ENCODE peak calls at places on chromosomes 4 and X, in eight cellular contexts. One of them, this sample, is unnamed.

GRCh38 chr4:1200425-1201035 is 28.1 kb upstream of the SPON2 start:
- DNase-seq in neural progenitor cell: no peak
- DNase-seq in stimulated activated CD8-positive, alpha-beta memory T cell treated with anti-CD3 and anti-CD28 coated beads, Interleukin-12 subunit alpha, Interleukin-12 subunit beta, amount 100 ng/mL, for 4 hours: no peak
- DNase-seq in left ventricle myocardium superior: peak; percentile 76
- DNase-seq in GM04504: peak; percentile 78
- DNase-seq in lower leg skin: peak; percentile 88
- DNase-seq in stimulated activated CD4-positive, alpha-beta T cell treated with anti-CD3 and anti-CD28 coated beads, Interleukin-12 subunit alpha, Interleukin-12 subunit beta, amount 100 ng/mL, for 24 hours: no peak
- DNase-seq in NCI-H2081: no peak
- DNase-seq in this sample: peak; percentile 48

GRCh38 chr4:85398276-85398675 is 76.7 kb upstream of the ARHGAP24 start:
- DNase-seq in stimulated activated CD4-positive, alpha-beta T cell treated with anti-CD3 and anti-CD28 coated beads, Interleukin-12 subunit alpha, Interleukin-12 subunit beta, amount 100 ng/mL, for 24 hours: no peak
- DNase-seq in NCI-H2081: no peak
- DNase-seq in neural progenitor cell: no peak
- DNase-seq in lower leg skin: no peak
- DNase-seq in GM04504: no peak
- DNase-seq in left ventricle myocardium superior: no peak
- DNase-seq in stimulated activated CD8-positive, alpha-beta memory T cell treated with anti-CD3 and anti-CD28 coated beads, Interleukin-12 subunit alpha, Interleukin-12 subunit beta, amount 100 ng/mL, for 4 hours: no peak
- DNase-seq in this sample: no peak

GRCh38 chrX:46904626-46905025 is 7.6 kb upstream of the JADE3 start:
- DNase-seq in NCI-H2081: no peak
- DNase-seq in lower leg skin: no peak
- DNase-seq in stimulated activated CD8-positive, alpha-beta memory T cell treated with anti-CD3 and anti-CD28 coated beads, Interleukin-12 subunit alpha, Interleukin-12 subunit beta, amount 100 ng/mL, for 4 hours: no peak
- DNase-seq in GM04504: no peak
- DNase-seq in left ventricle myocardium superior: no peak
- DNase-seq in neural progenitor cell: no peak
- DNase-seq in stimulated activated CD4-positive, alpha-beta T cell treated with anti-CD3 and anti-CD28 coated beads, Interleukin-12 subunit alpha, Interleukin-12 subunit beta, amount 100 ng/mL, for 24 hours: no peak
- DNase-seq in this sample: no peak

GRCh38 chr4:140152760-140153418 is 1.1 kb downstream of the MAML3 start:
- DNase-seq in neural progenitor cell: peak; percentile 71
- DNase-seq in GM04504: no peak
- DNase-seq in left ventricle myocardium superior: peak; percentile 78
- DNase-seq in stimulated activated CD4-positive, alpha-beta T cell treated with anti-CD3 and anti-CD28 coated beads, Interleukin-12 subunit alpha, Interleukin-12 subunit beta, amount 100 ng/mL, for 24 hours: no peak
- DNase-seq in NCI-H2081: peak; percentile 25
- DNase-seq in stimulated activated CD8-positive, alpha-beta memory T cell treated with anti-CD3 and anti-CD28 coated beads, Interleukin-12 subunit alpha, Interleukin-12 subunit beta, amount 100 ng/mL, for 4 hours: peak; percentile 23
- DNase-seq in lower leg skin: peak; percentile 94
- DNase-seq in this sample: no peak

GRCh38 chrX:47191331-47191730 is 2.3 kb upstream of the UBA1 start:
- DNase-seq in NCI-H2081: peak; percentile 80
- DNase-seq in GM04504: no peak
- DNase-seq in stimulated activated CD4-positive, alpha-beta T cell treated with anti-CD3 and anti-CD28 coated beads, Interleukin-12 subunit alpha, Interleukin-12 subunit beta, amount 100 ng/mL, for 24 hours: peak; percentile 25
- DNase-seq in left ventricle myocardium superior: no peak
- DNase-seq in lower leg skin: no peak
- DNase-seq in neural progenitor cell: peak; percentile 58
- DNase-seq in stimulated activated CD8-positive, alpha-beta memory T cell treated with anti-CD3 and anti-CD28 coated beads, Interleukin-12 subunit alpha, Interleukin-12 subunit beta, amount 100 ng/mL, for 4 hours: peak; percentile 39
- DNase-seq in this sample: no peak

GRCh38 chr4:184400375-184400870 is 73.9 kb downstream of the IRF2 start:
- DNase-seq in GM04504: peak; percentile 88
- DNase-seq in NCI-H2081: no peak
- DNase-seq in neural progenitor cell: no peak
- DNase-seq in stimulated activated CD8-positive, alpha-beta memory T cell treated with anti-CD3 and anti-CD28 coated beads, Interleukin-12 subunit alpha, Interleukin-12 subunit beta, amount 100 ng/mL, for 4 hours: no peak
- DNase-seq in stimulated activated CD4-positive, alpha-beta T cell treated with anti-CD3 and anti-CD28 coated beads, Interleukin-12 subunit alpha, Interleukin-12 subunit beta, amount 100 ng/mL, for 24 hours: no peak
- DNase-seq in lower leg skin: peak; percentile 81
- DNase-seq in left ventricle myocardium superior: no peak
- DNase-seq in this sample: peak; percentile 86

GRCh38 chr4:61070269-61070668 is 129.9 kb upstream of the ADGRL3 start:
- DNase-seq in NCI-H2081: no peak
- DNase-seq in GM04504: no peak
- DNase-seq in stimulated activated CD8-positive, alpha-beta memory T cell treated with anti-CD3 and anti-CD28 coated beads, Interleukin-12 subunit alpha, Interleukin-12 subunit beta, amount 100 ng/mL, for 4 hours: no peak
- DNase-seq in lower leg skin: no peak
- DNase-seq in stimulated activated CD4-positive, alpha-beta T cell treated with anti-CD3 and anti-CD28 coated beads, Interleukin-12 subunit alpha, Interleukin-12 subunit beta, amount 100 ng/mL, for 24 hours: no peak
- DNase-seq in left ventricle myocardium superior: no peak
- DNase-seq in neural progenitor cell: no peak
- DNase-seq in this sample: no peak

GRCh38 chr4:72377491-72378194 is 191.4 kb downstream of the ADAMTS3 start:
- DNase-seq in NCI-H2081: no peak
- DNase-seq in stimulated activated CD4-positive, alpha-beta T cell treated with anti-CD3 and anti-CD28 coated beads, Interleukin-12 subunit alpha, Interleukin-12 subunit beta, amount 100 ng/mL, for 24 hours: no peak
- DNase-seq in neural progenitor cell: no peak
- DNase-seq in stimulated activated CD8-positive, alpha-beta memory T cell treated with anti-CD3 and anti-CD28 coated beads, Interleukin-12 subunit alpha, Interleukin-12 subunit beta, amount 100 ng/mL, for 4 hours: no peak
- DNase-seq in left ventricle myocardium superior: no peak
- DNase-seq in lower leg skin: no peak
- DNase-seq in GM04504: no peak
- DNase-seq in this sample: no peak

GRCh38 chrX:111823068-111823467 is 52.9 kb upstream of the TRPC5OS start:
- DNase-seq in left ventricle myocardium superior: no peak
- DNase-seq in GM04504: no peak
- DNase-seq in neural progenitor cell: peak; percentile 89
- DNase-seq in stimulated activated CD4-positive, alpha-beta T cell treated with anti-CD3 and anti-CD28 coated beads, Interleukin-12 subunit alpha, Interleukin-12 subunit beta, amount 100 ng/mL, for 24 hours: no peak
- DNase-seq in stimulated activated CD8-positive, alpha-beta memory T cell treated with anti-CD3 and anti-CD28 coated beads, Interleukin-12 subunit alpha, Interleukin-12 subunit beta, amount 100 ng/mL, for 4 hours: no peak
- DNase-seq in NCI-H2081: peak; percentile 33
- DNase-seq in lower leg skin: no peak
- DNase-seq in this sample: no peak